ENCODE peak calls at places on chromosomes 3 and 15, in ten cellular contexts. One of them, this sample, is unnamed.
A peak's percentile ranks its signal among the peaks of the same experiment; 100 is the strongest.

GRCh38 chr15:73959012-73959581 is 32.8 kb downstream of the LOXL1 start:
- DNase-seq in A549: no peak
- DNase-seq in AG04450: no peak
- DNase-seq in fibroblast of lung: no peak
- DNase-seq in colonic mucosa: no peak
- DNase-seq in caudate nucleus: no peak
- DNase-seq in CD4-positive, alpha-beta T cell: peak; percentile 35
- DNase-seq in spleen: peak; percentile 72
- DNase-seq in pancreas: no peak
- DNase-seq in hepatocyte: no peak
- DNase-seq in this sample: no peak

GRCh38 chr3:165464736-165465135 is 268.6 kb upstream of the SLITRK3 start:
- DNase-seq in A549: peak; percentile 17
- DNase-seq in AG04450: peak; percentile 44
- DNase-seq in fibroblast of lung: peak; percentile 79
- DNase-seq in colonic mucosa: no peak
- DNase-seq in caudate nucleus: no peak
- DNase-seq in CD4-positive, alpha-beta T cell: no peak
- DNase-seq in spleen: no peak
- DNase-seq in pancreas: no peak
- DNase-seq in hepatocyte: no peak
- DNase-seq in this sample: no peak

GRCh38 chr3:60660026-60660425 is 591.2 kb downstream of the FHIT start:
- DNase-seq in A549: no peak
- DNase-seq in AG04450: no peak
- DNase-seq in fibroblast of lung: no peak
- DNase-seq in colonic mucosa: no peak
- DNase-seq in caudate nucleus: no peak
- DNase-seq in CD4-positive, alpha-beta T cell: no peak
- DNase-seq in spleen: no peak
- DNase-seq in pancreas: no peak
- DNase-seq in hepatocyte: no peak
- DNase-seq in this sample: no peak

GRCh38 chr3:180804871-180805430 is 107.5 kb upstream of the FXR1 start:
- DNase-seq in A549: peak; percentile 12
- DNase-seq in AG04450: no peak
- DNase-seq in fibroblast of lung: peak; percentile 67
- DNase-seq in colonic mucosa: no peak
- DNase-seq in caudate nucleus: peak; percentile 9
- DNase-seq in CD4-positive, alpha-beta T cell: no peak
- DNase-seq in spleen: no peak
- DNase-seq in pancreas: no peak
- DNase-seq in hepatocyte: peak; percentile 53
- DNase-seq in this sample: peak; percentile 53

GRCh38 chr3:127751163-127751621 is 71.1 kb downstream of the MGLL start:
- DNase-seq in A549: no peak
- DNase-seq in AG04450: no peak
- DNase-seq in fibroblast of lung: no peak
- DNase-seq in colonic mucosa: no peak
- DNase-seq in caudate nucleus: no peak
- DNase-seq in CD4-positive, alpha-beta T cell: no peak
- DNase-seq in spleen: peak; percentile 59
- DNase-seq in pancreas: peak; percentile 23
- DNase-seq in hepatocyte: no peak
- DNase-seq in this sample: no peak

GRCh38 chr3:148714521-148714920 is 16.8 kb downstream of the AGTR1 start:
- DNase-seq in A549: no peak
- DNase-seq in AG04450: no peak
- DNase-seq in fibroblast of lung: no peak
- DNase-seq in colonic mucosa: no peak
- DNase-seq in caudate nucleus: no peak
- DNase-seq in CD4-positive, alpha-beta T cell: no peak
- DNase-seq in spleen: no peak
- DNase-seq in pancreas: no peak
- DNase-seq in hepatocyte: no peak
- DNase-seq in this sample: no peak

GRCh38 chr3:120284702-120285507 is at the start of gene GPR156:
- DNase-seq in A549: peak; percentile 12
- DNase-seq in AG04450: no peak
- DNase-seq in fibroblast of lung: peak; percentile 35
- DNase-seq in colonic mucosa: no peak
- DNase-seq in caudate nucleus: no peak
- DNase-seq in CD4-positive, alpha-beta T cell: no peak
- DNase-seq in spleen: no peak
- DNase-seq in pancreas: peak; percentile 58
- DNase-seq in hepatocyte: peak; percentile 48
- DNase-seq in this sample: no peak

GRCh38 chr3:146165370-146165769 is 4.4 kb upstream of the PLOD2 start:
- DNase-seq in A549: peak; percentile 74
- DNase-seq in AG04450: no peak
- DNase-seq in fibroblast of lung: peak; percentile 96
- DNase-seq in colonic mucosa: no peak
- DNase-seq in caudate nucleus: no peak
- DNase-seq in CD4-positive, alpha-beta T cell: no peak
- DNase-seq in spleen: no peak
- DNase-seq in pancreas: no peak
- DNase-seq in hepatocyte: no peak
- DNase-seq in this sample: no peak

GRCh38 chr15:65086680-65087111 is 10.2 kb downstream of the KBTBD13 start:
- DNase-seq in A549: peak; percentile 30
- DNase-seq in AG04450: no peak
- DNase-seq in fibroblast of lung: no peak
- DNase-seq in colonic mucosa: no peak
- DNase-seq in caudate nucleus: no peak
- DNase-seq in CD4-positive, alpha-beta T cell: no peak
- DNase-seq in spleen: no peak
- DNase-seq in pancreas: no peak
- DNase-seq in hepatocyte: peak; percentile 5
- DNase-seq in this sample: peak; percentile 58

GRCh38 chr3:128280466-128281455 is 127.5 kb downstream of the EEFSEC start:
- DNase-seq in A549: no peak
- DNase-seq in AG04450: no peak
- DNase-seq in fibroblast of lung: no peak
- DNase-seq in colonic mucosa: no peak
- DNase-seq in caudate nucleus: no peak
- DNase-seq in CD4-positive, alpha-beta T cell: no peak
- DNase-seq in spleen: peak; percentile 57
- DNase-seq in pancreas: no peak
- DNase-seq in hepatocyte: no peak
- DNase-seq in this sample: no peak

GRCh38 chr15:45611305-45611704 is 23.5 kb upstream of the SQOR start:
- DNase-seq in A549: peak; percentile 29
- DNase-seq in AG04450: no peak
- DNase-seq in fibroblast of lung: no peak
- DNase-seq in colonic mucosa: no peak
- DNase-seq in caudate nucleus: no peak
- DNase-seq in CD4-positive, alpha-beta T cell: no peak
- DNase-seq in spleen: no peak
- DNase-seq in pancreas: no peak
- DNase-seq in hepatocyte: peak; percentile 33
- DNase-seq in this sample: no peak

GRCh38 chr3:195208183-195208582 is 62.8 kb downstream of the XXYLT1 start:
- DNase-seq in A549: no peak
- DNase-seq in AG04450: no peak
- DNase-seq in fibroblast of lung: no peak
- DNase-seq in colonic mucosa: peak; percentile 18
- DNase-seq in caudate nucleus: no peak
- DNase-seq in CD4-positive, alpha-beta T cell: no peak
- DNase-seq in spleen: no peak
- DNase-seq in pancreas: no peak
- DNase-seq in hepatocyte: no peak
- DNase-seq in this sample: no peak

GRCh38 chr3:152359385-152360248 is 90.9 kb downstream of the MBNL1 start:
- DNase-seq in A549: no peak
- DNase-seq in AG04450: no peak
- DNase-seq in fibroblast of lung: peak; percentile 37
- DNase-seq in colonic mucosa: no peak
- DNase-seq in caudate nucleus: no peak
- DNase-seq in CD4-positive, alpha-beta T cell: no peak
- DNase-seq in spleen: no peak
- DNase-seq in pancreas: no peak
- DNase-seq in hepatocyte: no peak
- DNase-seq in this sample: no peak

GRCh38 chr3:13040381-13041074 is 32.7 kb downstream of the IQSEC1 start:
- DNase-seq in A549: no peak
- DNase-seq in AG04450: no peak
- DNase-seq in fibroblast of lung: no peak
- DNase-seq in colonic mucosa: no peak
- DNase-seq in caudate nucleus: no peak
- DNase-seq in CD4-positive, alpha-beta T cell: no peak
- DNase-seq in spleen: peak; percentile 92
- DNase-seq in pancreas: no peak
- DNase-seq in hepatocyte: no peak
- DNase-seq in this sample: peak; percentile 82

GRCh38 chr15:96585634-96586386 is 255.3 kb downstream of the NR2F2 start:
- DNase-seq in A549: no peak
- DNase-seq in AG04450: no peak
- DNase-seq in fibroblast of lung: peak; percentile 15
- DNase-seq in colonic mucosa: no peak
- DNase-seq in caudate nucleus: no peak
- DNase-seq in CD4-positive, alpha-beta T cell: no peak
- DNase-seq in spleen: no peak
- DNase-seq in pancreas: no peak
- DNase-seq in hepatocyte: no peak
- DNase-seq in this sample: no peak

GRCh38 chr3:148158210-148158609 is 539.5 kb upstream of the AGTR1 start:
- DNase-seq in A549: peak; percentile 26
- DNase-seq in AG04450: peak; percentile 7
- DNase-seq in fibroblast of lung: peak; percentile 79
- DNase-seq in colonic mucosa: no peak
- DNase-seq in caudate nucleus: peak; percentile 9
- DNase-seq in CD4-positive, alpha-beta T cell: no peak
- DNase-seq in spleen: no peak
- DNase-seq in pancreas: no peak
- DNase-seq in hepatocyte: no peak
- DNase-seq in this sample: no peak

GRCh38 chr15:45704329-45705249 is 69.8 kb downstream of the SQOR start:
- DNase-seq in A549: no peak
- DNase-seq in AG04450: no peak
- DNase-seq in fibroblast of lung: no peak
- DNase-seq in colonic mucosa: peak; percentile 73
- DNase-seq in caudate nucleus: no peak
- DNase-seq in CD4-positive, alpha-beta T cell: no peak
- DNase-seq in spleen: peak; percentile 78
- DNase-seq in pancreas: peak; percentile 60
- DNase-seq in hepatocyte: peak; percentile 84
- DNase-seq in this sample: no peak

GRCh38 chr3:14148041-14148985 is 23.5 kb downstream of the TMEM43 start:
- DNase-seq in A549: no peak
- DNase-seq in AG04450: no peak
- DNase-seq in fibroblast of lung: no peak
- DNase-seq in colonic mucosa: no peak
- DNase-seq in caudate nucleus: no peak
- DNase-seq in CD4-positive, alpha-beta T cell: no peak
- DNase-seq in spleen: no peak
- DNase-seq in pancreas: no peak
- DNase-seq in hepatocyte: no peak
- DNase-seq in this sample: peak; percentile 78

GRCh38 chr15:31504462-31504839 is 177.8 kb downstream of the KLF13 start:
- DNase-seq in A549: no peak
- DNase-seq in AG04450: no peak
- DNase-seq in fibroblast of lung: no peak
- DNase-seq in colonic mucosa: no peak
- DNase-seq in caudate nucleus: no peak
- DNase-seq in CD4-positive, alpha-beta T cell: no peak
- DNase-seq in spleen: no peak
- DNase-seq in pancreas: no peak
- DNase-seq in hepatocyte: no peak
- DNase-seq in this sample: no peak

DNA sequence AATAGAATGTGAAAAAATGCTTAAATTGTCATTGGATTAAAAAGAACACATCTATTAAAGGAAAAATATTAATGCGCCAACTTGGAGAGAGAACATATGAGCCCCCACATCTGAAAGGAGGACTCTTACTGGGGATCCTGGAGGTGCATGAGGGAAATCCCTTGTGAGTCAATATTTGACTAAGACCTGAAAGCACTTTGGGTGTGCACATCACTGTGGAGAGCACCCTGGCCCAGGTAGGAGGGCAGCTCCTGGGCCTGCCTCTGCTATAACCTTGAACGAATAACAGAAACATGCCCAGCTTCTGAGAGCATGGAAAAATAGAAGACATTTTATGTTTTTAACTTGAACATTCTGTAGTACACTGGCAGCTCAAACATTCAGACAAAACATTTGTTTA is 199.8 kb downstream of the GAP43 start:
- DNase-seq in A549: no peak
- DNase-seq in AG04450: no peak
- DNase-seq in fibroblast of lung: no peak
- DNase-seq in colonic mucosa: no peak
- DNase-seq in caudate nucleus: no peak
- DNase-seq in CD4-positive, alpha-beta T cell: no peak
- DNase-seq in spleen: no peak
- DNase-seq in pancreas: no peak
- DNase-seq in hepatocyte: no peak
- DNase-seq in this sample: no peak
- H3K27ac ChIP-seq in A549: no peak overlapping the region
- H3K27ac ChIP-seq in AG04450: no peak overlapping the region
- H3K27ac ChIP-seq in fibroblast of lung: no peak overlapping the region
- H3K27ac ChIP-seq in colonic mucosa: no peak overlapping the region
- H3K27ac ChIP-seq in caudate nucleus: no peak overlapping the region
- H3K27ac ChIP-seq in CD4-positive, alpha-beta T cell: no peak overlapping the region
- H3K27ac ChIP-seq in spleen: no peak overlapping the region
- H3K27ac ChIP-seq in pancreas: no peak overlapping the region
- H3K27ac ChIP-seq in hepatocyte: no peak overlapping the region
- H3K27ac ChIP-seq in this sample: no peak overlapping the region

GRCh38 chr3:69012111-69012835 is 1.2 kb downstream of the EOGT start:
- DNase-seq in A549: no peak
- DNase-seq in AG04450: no peak
- DNase-seq in fibroblast of lung: peak; percentile 53
- DNase-seq in colonic mucosa: peak; percentile 22
- DNase-seq in caudate nucleus: peak; percentile 36
- DNase-seq in CD4-positive, alpha-beta T cell: no peak
- DNase-seq in spleen: no peak
- DNase-seq in pancreas: peak; percentile 67
- DNase-seq in hepatocyte: peak; percentile 20
- DNase-seq in this sample: no peak
- H3K27ac ChIP-seq in A549: peak overlapping the region; percentile 89
- H3K27ac ChIP-seq in AG04450: peak overlapping the region; percentile 91
- H3K27ac ChIP-seq in fibroblast of lung: peak overlapping the region; percentile 95
- H3K27ac ChIP-seq in colonic mucosa: peak overlapping the region; percentile 93
- H3K27ac ChIP-seq in caudate nucleus: peak overlapping the region; percentile 77
- H3K27ac ChIP-seq in CD4-positive, alpha-beta T cell: peak overlapping the region; percentile 10
- H3K27ac ChIP-seq in spleen: peak overlapping the region; percentile 92
- H3K27ac ChIP-seq in pancreas: peak overlapping the region; percentile 98
- H3K27ac ChIP-seq in hepatocyte: peak overlapping the region; percentile 98
- H3K27ac ChIP-seq in this sample: no peak overlapping the region

GRCh38 chr15:70834999-70835398 is 19.0 kb downstream of the LARP6 start:
- DNase-seq in A549: no peak
- DNase-seq in AG04450: no peak
- DNase-seq in fibroblast of lung: no peak
- DNase-seq in colonic mucosa: no peak
- DNase-seq in caudate nucleus: no peak
- DNase-seq in CD4-positive, alpha-beta T cell: no peak
- DNase-seq in spleen: no peak
- DNase-seq in pancreas: no peak
- DNase-seq in hepatocyte: no peak
- DNase-seq in this sample: no peak
- H3K27ac ChIP-seq in A549: no peak overlapping the region
- H3K27ac ChIP-seq in AG04450: no peak overlapping the region
- H3K27ac ChIP-seq in fibroblast of lung: no peak overlapping the region
- H3K27ac ChIP-seq in colonic mucosa: no peak overlapping the region
- H3K27ac ChIP-seq in caudate nucleus: peak overlapping the region; percentile 11
- H3K27ac ChIP-seq in CD4-positive, alpha-beta T cell: no peak overlapping the region
- H3K27ac ChIP-seq in spleen: no peak overlapping the region
- H3K27ac ChIP-seq in pancreas: no peak overlapping the region
- H3K27ac ChIP-seq in hepatocyte: peak overlapping the region; percentile 91
- H3K27ac ChIP-seq in this sample: no peak overlapping the region

GRCh38 chr3:8480699-8481098 is 20.9 kb upstream of the LMCD1 start:
- DNase-seq in A549: no peak
- DNase-seq in AG04450: no peak
- DNase-seq in fibroblast of lung: no peak
- DNase-seq in colonic mucosa: no peak
- DNase-seq in caudate nucleus: no peak
- DNase-seq in CD4-positive, alpha-beta T cell: no peak
- DNase-seq in spleen: no peak
- DNase-seq in pancreas: no peak
- DNase-seq in hepatocyte: no peak
- DNase-seq in this sample: no peak
- H3K27ac ChIP-seq in A549: no peak overlapping the region
- H3K27ac ChIP-seq in AG04450: no peak overlapping the region
- H3K27ac ChIP-seq in fibroblast of lung: no peak overlapping the region
- H3K27ac ChIP-seq in colonic mucosa: no peak overlapping the region
- H3K27ac ChIP-seq in caudate nucleus: no peak overlapping the region
- H3K27ac ChIP-seq in CD4-positive, alpha-beta T cell: no peak overlapping the region
- H3K27ac ChIP-seq in spleen: no peak overlapping the region
- H3K27ac ChIP-seq in pancreas: no peak overlapping the region
- H3K27ac ChIP-seq in hepatocyte: peak overlapping the region; percentile 18
- H3K27ac ChIP-seq in this sample: peak overlapping the region; percentile 34

This sample was measured in WERI-Rb-1.